ENCODE peak calls at places on chromosome 1, in eight cellular contexts. Y is epithelial cell of esophagus; G is body of pancreas; R is fibroblast of pulmonary artery; C is progenitor cell of endocrine pancreas; W is cardiac fibroblast; P is CD8-positive, alpha-beta T cell; X is GM06990. Z is an unnamed sample.

GRCh38 chr1:12499574-12500245 is 118.3 kb downstream of the DHRS3 start:
- DNase-seq in R (no peak), P (no peak), X (no peak), Y (no peak), G (no peak), W (no peak), C (no peak), Z (no peak)

GRCh38 chr1:106924360-106924759 is 132.1 kb upstream of the PRMT6 start:
- DNase-seq in P (no peak), Y (peak), R (peak), W (no peak), C (no peak), X (no peak), G (no peak), Z (no peak)

GRCh38 chr1:226203693-226204092 is 17.2 kb upstream of the ACBD3 start:
- DNase-seq in X (no peak), C (no peak), R (no peak), P (no peak), Y (no peak), G (no peak), W (no peak), Z (no peak)

GRCh38 chr1:176206006-176206960 is 803 bp downstream of the COP1 start:
- DNase-seq in R (peak), W (peak), P (peak), Y (peak), G (peak), C (peak), X (no peak), Z (peak)

GRCh38 chr1:11383553-11384169 is 95.3 kb upstream of the DISP3 start:
- DNase-seq in Y (no peak), W (peak), X (no peak), C (no peak), G (no peak), P (no peak), R (no peak), Z (no peak)

GRCh38 chr1:192263436-192263835 is 53.4 kb upstream of the RGS21 start:
- DNase-seq in X (no peak), C (no peak), W (peak), Y (peak), P (no peak), R (peak), G (no peak), Z (no peak)

GRCh38 chr1:219326843-219327242 is 153.2 kb downstream of the LYPLAL1 start:
- DNase-seq in W (no peak), G (no peak), R (no peak), X (no peak), P (no peak), C (no peak), Y (no peak), Z (peak)

GRCh38 chr1:16979475-16980327 is 719 bp downstream of the MFAP2 start:
- DNase-seq in W (peak), R (peak), Y (no peak), X (no peak), P (no peak), G (no peak), C (no peak), Z (no peak)

GRCh38 chr1:156892190-156893047 is 1.1 kb upstream of the PEAR1 start:
- DNase-seq in X (peak), C (peak), G (peak), Y (peak), P (peak), W (peak), R (peak), Z (no peak)

GRCh38 chr1:156894001-156894400 is 483 bp downstream of the PEAR1 start:
- DNase-seq in W (no peak), X (no peak), P (no peak), G (no peak), C (no peak), R (no peak), Y (no peak), Z (peak)

GRCh38 chr1:156895408-156895874 is 1.9 kb downstream of the PEAR1 start:
- DNase-seq in X (no peak), P (no peak), C (no peak), Y (peak), W (no peak), G (no peak), R (no peak), Z (no peak)

GRCh38 chr1:156894711-156895407 is 1.3 kb downstream of the PEAR1 start:
- DNase-seq in P (no peak), W (peak), R (peak), C (no peak), G (no peak), X (no peak), Y (no peak), Z (peak)

GRCh38 chr1:156893048-156893953 is at the start of gene PEAR1:
- DNase-seq in P (no peak), W (peak), G (no peak), C (no peak), R (peak), Y (no peak), X (no peak), Z (no peak)
- TF ChIP-seq CTCF in P (no peak), W (no peak), G (no peak), C (peak), R (no peak), Y (no peak), X (no peak), Z (peak)

GRCh38 chr1:25486602-25487001 is 55.9 kb downstream of the MACO1 start:
- DNase-seq in X (no peak), Y (peak), P (no peak), R (no peak), G (no peak), C (no peak), W (peak), Z (no peak)

GRCh38 chr1:25484533-25484932 is 53.8 kb downstream of the MACO1 start:
- DNase-seq in R (no peak), Y (no peak), W (no peak), X (no peak), G (no peak), C (no peak), P (no peak), Z (no peak)

GRCh38 chr1:25485536-25486235 is 55.0 kb downstream of the MACO1 start:
- DNase-seq in W (no peak), R (no peak), C (no peak), G (no peak), X (no peak), P (no peak), Y (no peak), Z (no peak)

GRCh38 chr1:25484096-25484495 is 53.4 kb downstream of the MACO1 start:
- DNase-seq in G (peak), X (no peak), Y (no peak), C (no peak), P (no peak), W (no peak), R (no peak), Z (no peak)

DNA sequence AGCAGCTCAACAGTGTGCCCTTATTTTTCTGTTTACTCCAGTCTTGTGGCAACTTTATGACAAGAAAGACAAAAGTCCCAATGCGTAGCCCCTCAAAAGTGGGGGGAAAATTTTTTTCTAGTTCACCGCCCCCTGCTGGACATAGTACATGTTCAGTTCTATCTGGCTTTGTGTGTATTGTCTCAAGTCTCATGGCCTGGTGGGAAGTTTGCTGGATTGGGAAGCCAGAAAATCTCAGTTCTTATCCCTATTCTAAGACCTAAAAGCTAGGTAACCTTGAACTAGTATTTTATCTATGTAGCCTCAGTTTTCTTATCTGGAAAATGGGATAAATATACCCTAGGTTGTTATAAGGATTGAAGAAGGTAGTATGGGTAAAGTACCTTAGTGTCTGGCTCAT is 55.8 kb upstream of the LDLRAP1 start:
- DNase-seq in P (peak), X (no peak), G (no peak), W (no peak), R (no peak), Y (no peak), C (no peak), Z (no peak)
- TF ChIP-seq CTCF in P (peak), X (peak), G (peak), W (peak), R (peak), Y (peak), C (peak), Z (peak)

DNA sequence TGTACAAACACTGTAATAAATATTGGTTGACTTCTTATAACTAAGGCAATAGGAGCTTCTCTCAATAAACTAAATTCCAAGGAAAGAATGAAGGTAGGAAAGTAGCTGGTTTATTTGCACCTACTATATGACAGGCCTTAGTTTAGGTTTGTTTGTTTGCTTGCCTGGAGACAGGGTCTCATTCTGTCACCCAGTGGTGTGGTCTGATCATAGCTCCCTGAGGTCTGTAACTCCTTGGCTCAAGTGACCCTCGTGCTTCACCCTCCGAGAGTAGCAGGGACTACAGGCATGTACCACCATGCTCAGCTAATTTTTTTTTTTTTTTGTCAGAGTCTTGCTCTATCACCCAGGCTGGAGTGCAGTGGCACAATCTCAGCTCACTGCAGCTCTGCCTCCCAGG is 1.9 kb upstream of the EDARADD start:
- DNase-seq in P (no peak), R (no peak), Y (no peak), X (no peak), W (no peak), G (no peak), C (no peak), Z (no peak)
- TF ChIP-seq CTCF in P (no peak), R (no peak), Y (no peak), X (no peak), W (no peak), G (no peak), C (no peak), Z (no peak)

GRCh38 chr1:33168556-33169289 is 13.1 kb downstream of the TRIM62 start:
- DNase-seq in X (no peak), Y (no peak), R (no peak), G (no peak), W (no peak), C (no peak), P (no peak), Z (no peak)
- TF ChIP-seq CTCF in X (peak), Y (no peak), R (no peak), G (no peak), W (no peak), C (no peak), P (no peak), Z (peak)

GRCh38 chr1:82778612-82779011 is 977.9 kb downstream of the ADGRL2 start:
- DNase-seq in X (no peak), C (no peak), W (peak), P (no peak), R (peak), G (no peak), Y (peak), Z (no peak)
- TF ChIP-seq CTCF in X (peak), C (peak), W (peak), P (no peak), R (peak), G (peak), Y (peak), Z (peak)

DNA sequence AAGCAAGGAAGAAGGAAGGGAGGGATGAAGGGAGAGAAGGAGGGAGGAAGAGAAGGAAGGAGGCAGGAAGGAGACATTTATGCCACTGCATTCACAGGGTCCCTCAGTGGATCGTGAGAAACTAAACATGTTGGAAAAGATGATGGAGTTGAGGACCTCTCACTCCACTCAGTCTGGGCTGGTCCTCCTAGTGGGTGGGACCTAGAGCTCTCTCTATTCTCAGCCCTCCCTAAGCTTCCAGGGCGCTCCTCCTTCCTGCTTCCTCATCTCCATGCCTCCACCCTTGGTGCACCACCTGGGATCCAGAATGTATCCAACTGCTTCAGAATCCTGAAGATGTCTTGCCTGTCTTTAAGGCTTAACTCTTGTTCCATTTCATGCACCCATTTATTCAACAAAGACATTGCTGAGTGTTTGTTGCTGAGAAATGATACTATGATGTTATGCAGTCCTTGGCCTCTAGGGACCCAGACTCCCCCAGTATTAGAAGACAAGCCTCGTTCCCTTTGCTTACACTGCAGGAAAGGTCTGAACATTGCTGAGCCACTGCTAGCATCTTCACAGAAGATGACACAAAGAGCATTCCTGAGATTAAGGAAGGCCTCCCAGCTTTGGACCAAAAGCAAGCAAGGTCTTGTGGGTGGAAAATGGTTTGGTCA is 88.5 kb downstream of the BEND5 start:
- DNase-seq in G (no peak), Y (no peak), R (peak), W (no peak), P (no peak), X (no peak), C (no peak), Z (no peak)
- TF ChIP-seq CTCF in G (no peak), Y (peak), R (peak), W (peak), P (no peak), X (peak), C (peak), Z (peak)

GRCh38 chr1:165169729-165170128 is 186.8 kb downstream of the LMX1A start:
- DNase-seq in G (no peak), X (no peak), R (no peak), W (no peak), P (no peak), Y (no peak), C (no peak), Z (no peak)

GRCh38 chr1:165173409-165173808 is 183.1 kb downstream of the LMX1A start:
- DNase-seq in C (no peak), R (no peak), W (no peak), Y (peak), X (no peak), P (no peak), G (no peak), Z (no peak)

GRCh38 chr1:165172666-165173065 is 183.8 kb downstream of the LMX1A start:
- DNase-seq in X (no peak), R (no peak), P (no peak), Y (no peak), G (no peak), C (no peak), W (no peak), Z (no peak)

GRCh38 chr1:165173818-165174217 is 182.7 kb downstream of the LMX1A start:
- DNase-seq in P (no peak), C (no peak), Y (no peak), R (no peak), G (no peak), X (no peak), W (no peak), Z (no peak)

GRCh38 chr1:165174485-165174884 is 182.0 kb downstream of the LMX1A start:
- DNase-seq in Y (no peak), W (no peak), C (no peak), X (no peak), P (no peak), G (no peak), R (no peak), Z (no peak)
- TF ChIP-seq CTCF in Y (no peak), W (no peak), C (no peak), X (no peak), P (no peak), G (no peak), R (no peak), Z (no peak)

DNA sequence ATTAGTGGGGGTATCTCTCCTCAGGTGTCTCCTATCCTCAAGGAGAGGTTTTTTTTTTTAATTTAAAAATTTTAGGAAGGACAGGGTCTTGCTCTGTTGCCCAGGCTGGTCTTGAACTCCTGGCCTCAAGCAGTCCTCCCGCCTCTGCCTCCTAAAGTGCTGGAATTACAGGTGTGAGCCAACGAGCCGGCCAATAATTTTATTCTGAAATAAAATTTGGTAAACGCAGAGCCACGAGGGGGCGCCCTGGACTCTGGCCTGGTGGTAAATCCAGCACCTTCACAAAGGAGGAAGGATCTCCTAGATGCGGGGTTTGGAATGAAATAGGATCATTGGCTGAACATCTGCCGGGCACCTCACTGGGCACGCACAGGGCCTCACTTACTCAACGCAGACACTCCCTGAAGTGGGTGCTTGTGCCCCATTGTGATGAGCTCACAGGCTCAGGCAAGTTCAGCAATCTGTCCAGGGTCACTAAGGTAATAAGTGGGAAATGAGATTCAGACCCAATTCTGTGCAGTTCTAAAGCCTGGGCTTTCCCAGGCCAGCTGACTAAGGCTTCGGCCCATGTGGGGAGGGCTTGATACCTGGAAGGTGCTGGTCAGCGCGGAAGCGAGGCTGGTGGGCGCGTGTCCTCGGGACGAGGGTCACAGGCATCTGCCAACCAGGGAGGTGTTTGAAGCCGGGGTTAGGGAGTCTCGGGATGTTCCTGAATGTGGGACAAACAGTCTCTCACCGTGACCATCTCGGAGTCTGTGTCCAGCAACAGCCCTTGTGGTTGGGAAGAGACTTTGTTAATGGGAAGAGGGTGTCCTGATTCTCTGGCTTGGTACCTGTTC is 32.7 kb upstream of the ETV3 start:
- DNase-seq in W (peak), G (peak), C (no peak), R (peak), X (no peak), Y (peak), P (peak), Z (no peak)
- TF ChIP-seq CTCF in W (peak), G (peak), C (peak), R (peak), X (peak), Y (peak), P (peak), Z (peak)